ENCODE peak calls at places on chromosomes 12 and 14, in ten cellular contexts. Y, J, P, C, K, L, W, T, F and H are unnamed samples.

GRCh38 chr12:65501093-65501621 is 222.7 kb downstream of the MSRB3 start:
- DNase-seq in Y (peak; percentile 81), J (no peak), P (no peak), C (peak; percentile 74), K (peak; percentile 21), L (no peak), W (no peak), T (peak; percentile 47), F (no peak), H (peak; percentile 87)

GRCh38 chr14:56858422-56858821 is 48.1 kb upstream of the OTX2 start:
- DNase-seq in Y (no peak), J (no peak), P (no peak), C (no peak), K (no peak), L (peak; percentile 31), W (no peak), T (no peak), F (no peak), H (no peak)

GRCh38 chr12:40056357-40056756 is 49.5 kb downstream of the SLC2A13 start:
- DNase-seq in Y (no peak), J (no peak), P (no peak), C (no peak), K (no peak), L (no peak), W (no peak), T (no peak), F (no peak), H (no peak)

GRCh38 chr14:62694075-62694474 is 351.2 kb downstream of the KCNH5 start:
- DNase-seq in Y (no peak), J (no peak), P (no peak), C (no peak), K (no peak), L (no peak), W (no peak), T (no peak), F (no peak), H (no peak)

GRCh38 chr12:54622463-54623183 is 12.1 kb downstream of the LACRT start:
- DNase-seq in Y (no peak), J (no peak), P (no peak), C (no peak), K (no peak), L (peak; percentile 22), W (no peak), T (no peak), F (no peak), H (no peak)

GRCh38 chr12:22333751-22334695 is 484 bp downstream of the ST8SIA1 start:
- DNase-seq in Y (no peak), J (peak; percentile 17), P (no peak), C (no peak), K (no peak), L (peak; percentile 66), W (no peak), T (peak; percentile 49), F (peak; percentile 5), H (peak; percentile 48)

GRCh38 chr14:51094282-51094821 is 553 bp downstream of the TRIM9 start:
- DNase-seq in Y (no peak), J (no peak), P (no peak), C (no peak), K (no peak), L (peak; percentile 60), W (no peak), T (peak; percentile 49), F (no peak), H (peak; percentile 45)

GRCh38 chr12:104741072-104741471 is 217.0 kb downstream of the SLC41A2 start:
- DNase-seq in Y (no peak), J (no peak), P (no peak), C (no peak), K (no peak), L (no peak), W (no peak), T (no peak), F (no peak), H (no peak)

GRCh38 chr12:91877461-91878230 is 268.0 kb downstream of the BTG1 start:
- DNase-seq in Y (no peak), J (peak; percentile 71), P (no peak), C (no peak), K (no peak), L (no peak), W (no peak), T (no peak), F (peak; percentile 66), H (no peak)
- H3K4me3 ChIP-seq in Y (no peak overlapping the region), J (no peak overlapping the region), P (no peak overlapping the region), C (no peak overlapping the region), K (no peak overlapping the region), L (no peak overlapping the region), W (no peak overlapping the region), T (no peak overlapping the region), F (peak overlapping the region; percentile 9), H (no peak overlapping the region)

GRCh38 chr12:121927798-121928197 is 9.4 kb downstream of the CFAP251 start:
- DNase-seq in Y (no peak), J (no peak), P (no peak), C (no peak), K (no peak), L (no peak), W (no peak), T (no peak), F (no peak), H (no peak)

GRCh38 chr12:121932176-121932536 is 13.8 kb downstream of the CFAP251 start:
- DNase-seq in Y (no peak), J (no peak), P (no peak), C (no peak), K (no peak), L (no peak), W (no peak), T (no peak), F (no peak), H (no peak)

GRCh38 chr12:121930862-121931261 is 12.5 kb downstream of the CFAP251 start:
- DNase-seq in Y (no peak), J (no peak), P (no peak), C (no peak), K (no peak), L (no peak), W (no peak), T (no peak), F (no peak), H (no peak)

GRCh38 chr12:121925361-121925725 is 7.0 kb downstream of the CFAP251 start:
- DNase-seq in Y (no peak), J (no peak), P (no peak), C (no peak), K (peak; percentile 50), L (no peak), W (no peak), T (no peak), F (no peak), H (no peak)

DNA sequence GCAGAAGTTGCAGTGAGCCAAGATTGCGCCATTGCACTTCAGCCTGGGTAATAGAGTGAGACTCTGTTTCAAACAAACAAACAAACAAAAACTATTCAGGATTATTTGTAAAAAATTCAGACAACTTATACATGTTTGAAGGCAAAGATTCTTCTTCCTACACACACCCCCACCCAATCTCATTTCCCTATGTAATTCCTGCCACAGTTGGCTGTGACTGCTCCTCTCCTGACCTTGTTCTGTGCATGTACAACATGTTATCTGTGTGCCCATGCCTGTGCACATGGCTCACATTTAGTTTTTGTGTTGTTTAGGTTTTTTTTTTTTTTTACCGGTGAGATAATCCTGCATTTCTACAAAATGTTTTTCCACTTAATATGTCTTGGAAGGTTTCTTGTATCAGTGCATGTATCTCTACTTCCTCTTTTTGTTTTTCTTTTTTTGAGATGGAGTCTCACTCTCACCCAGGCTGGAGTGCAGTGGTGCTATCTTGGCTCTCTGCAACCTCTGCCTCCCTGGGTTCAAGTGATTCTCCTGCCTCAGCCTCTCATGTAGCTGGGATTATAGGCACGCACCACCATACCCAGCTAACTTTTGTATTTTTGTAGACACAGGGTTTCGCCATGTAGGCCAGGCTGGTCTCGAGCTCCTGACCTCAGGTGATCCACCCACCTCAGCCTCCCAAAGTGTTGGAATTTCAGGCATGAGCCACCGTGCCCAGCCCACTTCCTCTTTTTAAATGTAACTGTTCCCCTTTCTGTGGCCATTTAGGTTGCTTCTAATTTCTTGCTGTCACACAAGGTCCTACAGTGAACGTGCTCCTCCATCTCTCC is 8.7 kb downstream of the CFAP251 start:
- DNase-seq in Y (no peak), J (no peak), P (no peak), C (no peak), K (no peak), L (peak; percentile 43), W (no peak), T (no peak), F (no peak), H (no peak)
- H3K27ac ChIP-seq in Y (no peak overlapping the region), J (no peak overlapping the region), P (no peak overlapping the region), C (no peak overlapping the region), K (no peak overlapping the region), L (no peak overlapping the region), W (no peak overlapping the region), T (no peak overlapping the region), F (peak overlapping the region; percentile 18), H (no peak overlapping the region)

DNA sequence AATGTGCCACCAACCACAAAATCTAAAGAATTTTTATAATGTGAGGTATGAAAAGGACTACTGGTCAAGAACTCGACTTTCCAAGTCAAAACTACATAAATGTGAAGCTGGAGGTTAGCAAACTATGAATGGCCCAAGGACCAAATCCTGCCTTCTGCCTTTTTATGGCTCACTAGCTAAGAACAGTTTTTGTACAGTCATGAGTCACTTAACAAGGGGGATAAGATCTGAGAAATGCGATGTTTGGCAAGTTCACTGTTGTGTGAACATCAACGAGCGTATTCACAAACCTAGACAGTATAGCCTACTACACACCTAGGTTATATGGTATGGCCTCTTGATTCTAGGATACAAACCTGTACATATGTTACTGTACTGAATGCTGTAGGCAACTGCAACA is 28.2 kb downstream of the FERMT2 start:
- DNase-seq in Y (no peak), J (no peak), P (no peak), C (no peak), K (peak; percentile 37), L (no peak), W (no peak), T (no peak), F (no peak), H (no peak)
- H3K4me1 ChIP-seq in Y (peaks cover 98% of the 10 kb centered on the region), J (peaks cover 21% of the 10 kb centered on the region), P (peaks cover 94% of the 10 kb centered on the region), C (peaks cover 86% of the 10 kb centered on the region), K (peaks cover 46% of the 10 kb centered on the region), L (peaks cover 42% of the 10 kb centered on the region), W (peaks cover 28% of the 10 kb centered on the region), T (peaks cover 83% of the 10 kb centered on the region), F (peaks cover 20% of the 10 kb centered on the region), H (peaks cover 19% of the 10 kb centered on the region)

GRCh38 chr12:79451365-79451764 is 239.4 kb downstream of the PAWR start:
- DNase-seq in Y (no peak), J (no peak), P (no peak), C (no peak), K (no peak), L (no peak), W (no peak), T (no peak), F (no peak), H (no peak)

GRCh38 chr12:79452906-79453305 is 237.9 kb downstream of the PAWR start:
- DNase-seq in Y (no peak), J (no peak), P (no peak), C (no peak), K (no peak), L (peak; percentile 18), W (no peak), T (no peak), F (no peak), H (no peak)

GRCh38 chr12:79451988-79452387 is 238.8 kb downstream of the PAWR start:
- DNase-seq in Y (peak; percentile 67), J (no peak), P (peak; percentile 77), C (peak; percentile 23), K (peak; percentile 99), L (no peak), W (no peak), T (no peak), F (no peak), H (no peak)

GRCh38 chr12:79454338-79454777 is 236.4 kb downstream of the PAWR start:
- DNase-seq in Y (no peak), J (no peak), P (no peak), C (no peak), K (peak; percentile 93), L (no peak), W (no peak), T (no peak), F (no peak), H (no peak)

DNA sequence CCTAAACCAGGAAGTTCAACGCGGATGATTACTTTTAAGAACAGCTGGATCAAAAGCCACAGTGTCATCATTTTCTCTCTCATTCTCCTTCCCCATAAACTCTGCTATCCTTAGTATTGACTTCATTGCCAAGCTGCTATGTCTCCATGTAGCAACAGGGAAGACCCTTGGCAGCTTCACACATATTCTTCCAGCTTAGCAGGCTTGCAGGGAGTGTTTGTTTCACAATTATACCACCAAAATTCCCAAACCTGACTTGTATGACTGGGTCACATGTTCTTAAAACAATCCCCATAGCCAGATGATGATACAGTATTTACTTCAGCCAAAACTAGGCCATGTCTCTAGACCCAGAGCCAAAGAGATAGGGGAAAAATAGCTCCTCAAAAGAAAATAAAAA is 235.4 kb downstream of the PAWR start:
- DNase-seq in Y (no peak), J (no peak), P (no peak), C (no peak), K (no peak), L (no peak), W (no peak), T (no peak), F (no peak), H (no peak)
- H3K4me3 ChIP-seq in Y (no peak overlapping the region), J (no peak overlapping the region), P (no peak overlapping the region), C (no peak overlapping the region), K (no peak overlapping the region), L (no peak overlapping the region), W (no peak overlapping the region), T (no peak overlapping the region), F (no peak overlapping the region), H (no peak overlapping the region)